ENCODE peak calls at places on chromosomes 11 and 22, in ten cellular contexts. I is lower lobe of right lung, L is left ventricle myocardium inferior, H is mesendoderm, A is mucosa of descending colon, X is psoas muscle, E is cardiac muscle cell, S is neuronal stem cell, D is tibial artery, J is adrenal gland. K is an unnamed sample. For H3K4me1 and H3K36me3, the result is how much of the 10 kb centered on the place peaks cover.

GRCh38 chr11:117219455-117219854 is 12.4 kb downstream of the PCSK7 start:
- DNase-seq in I (no peak), L (no peak), H (no peak), A (peak), X (no peak), E (no peak), S (no peak), D (no peak), J (no peak), K (no peak)

GRCh38 chr11:2213384-2213842 is 41.8 kb upstream of the TH start:
- DNase-seq in I (peak), L (peak), H (peak), A (no peak), X (peak), E (no peak), S (no peak), D (no peak), J (peak), K (peak)

GRCh38 chr11:75344186-75344585 is 7.3 kb downstream of the ARRB1 start:
- DNase-seq in I (no peak), L (no peak), H (no peak), A (no peak), X (no peak), E (no peak), S (no peak), D (no peak), J (no peak), K (no peak)

GRCh38 chr11:17550455-17551346 is 3.6 kb downstream of the OTOG start:
- DNase-seq in I (no peak), L (no peak), H (no peak), A (no peak), X (no peak), E (no peak), S (no peak), D (no peak), J (no peak), K (no peak)

GRCh38 chr22:48097723-48098122 is 1335.3 kb downstream of the TBC1D22A start:
- DNase-seq in I (no peak), L (no peak), H (no peak), A (no peak), X (no peak), E (no peak), S (no peak), D (no peak), J (no peak), K (no peak)

GRCh38 chr11:102184269-102184987 is 74.2 kb downstream of the YAP1 start:
- DNase-seq in I (no peak), L (no peak), H (no peak), A (no peak), X (no peak), E (no peak), S (no peak), D (no peak), J (no peak), K (no peak)

GRCh38 chr11:75429902-75430691 is 2.9 kb downstream of the KLHL35 start:
- DNase-seq in I (peak), L (peak), H (peak), A (peak), X (peak), E (peak), S (no peak), D (peak), J (peak), K (peak)

GRCh38 chr11:118924591-118925585 is 838 bp downstream of the BCL9L start:
- DNase-seq in I (peak), L (peak), H (peak), A (peak), X (peak), E (peak), S (no peak), D (peak), J (peak), K (peak)

GRCh38 chr11:102254047-102254446 is 63.2 kb upstream of the BIRC3 start:
- DNase-seq in I (no peak), L (no peak), H (peak), A (no peak), X (no peak), E (no peak), S (no peak), D (no peak), J (no peak), K (no peak)

GRCh38 chr11:107397357-107397756 is 60.3 kb downstream of the CWF19L2 start:
- DNase-seq in I (no peak), L (no peak), H (peak), A (no peak), X (no peak), E (peak), S (no peak), D (no peak), J (no peak), K (no peak)

GRCh38 chr11:63996512-63996911 is 10.3 kb downstream of the OTUB1 start:
- DNase-seq in I (no peak), L (no peak), H (no peak), A (no peak), X (no peak), E (no peak), S (no peak), D (no peak), J (no peak), K (no peak)

GRCh38 chr11:125128450-125128849 is 17.0 kb upstream of the TMEM218 start:
- DNase-seq in I (no peak), L (no peak), H (no peak), A (no peak), X (no peak), E (no peak), S (no peak), D (no peak), J (no peak), K (no peak)

GRCh38 chr11:125117429-125117828 is 6.0 kb upstream of the TMEM218 start:
- DNase-seq in I (no peak), L (no peak), H (no peak), A (no peak), X (no peak), E (no peak), S (no peak), D (no peak), J (no peak), K (no peak)

GRCh38 chr11:125123947-125124633 is 12.7 kb upstream of the TMEM218 start:
- DNase-seq in I (peak), L (peak), H (peak), A (peak), X (peak), E (peak), S (no peak), D (peak), J (peak), K (peak)

GRCh38 chr11:125123194-125123946 is 11.9 kb upstream of the TMEM218 start:
- DNase-seq in I (no peak), L (no peak), H (no peak), A (no peak), X (no peak), E (no peak), S (no peak), D (no peak), J (no peak), K (no peak)
- H3K4me3 ChIP-seq in I (peak), L (no peak), H (no peak), A (no peak), X (peak), E (no peak), S (no peak), D (no peak), J (peak), K (no peak)

DNA sequence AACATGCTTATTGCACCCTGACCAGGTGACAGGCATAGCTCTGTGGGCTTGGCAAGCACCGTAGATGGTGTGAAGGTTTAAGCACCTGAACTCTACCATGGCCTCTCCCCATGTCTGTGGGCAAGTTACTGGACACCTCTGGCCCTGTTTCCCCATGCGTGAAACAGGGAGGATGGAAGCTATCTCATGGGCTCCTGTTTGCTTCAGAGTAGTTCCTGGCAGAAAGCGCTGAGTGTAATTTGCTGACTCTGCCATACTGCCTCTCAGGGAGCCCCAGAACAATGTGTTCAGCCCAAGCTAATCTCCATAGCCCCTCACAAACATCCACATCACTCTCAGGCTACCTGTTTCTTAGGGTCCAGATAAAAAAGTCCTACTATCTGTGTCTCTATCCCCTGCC is 2.4 kb downstream of the CBX6 start:
- DNase-seq in I (peak), L (no peak), H (no peak), A (no peak), X (no peak), E (no peak), S (no peak), D (no peak), J (peak), K (no peak)
- H3K4me1 ChIP-seq in I (under half), L (half or more), H (under half), A (under half), X (under half), E (under half), S (under half), D (under half), J (under half), K (under half)

GRCh38 chr11:11435673-11436072 is 82.6 kb upstream of the CSNK2A3 start:
- DNase-seq in I (no peak), L (no peak), H (no peak), A (no peak), X (no peak), E (no peak), S (peak), D (no peak), J (no peak), K (no peak)

GRCh38 chr11:11441091-11441490 is 88.0 kb upstream of the CSNK2A3 start:
- DNase-seq in I (no peak), L (no peak), H (no peak), A (no peak), X (no peak), E (no peak), S (no peak), D (no peak), J (no peak), K (no peak)

GRCh38 chr11:11432621-11433319 is 79.7 kb upstream of the CSNK2A3 start:
- DNase-seq in I (no peak), L (no peak), H (no peak), A (no peak), X (no peak), E (no peak), S (no peak), D (no peak), J (no peak), K (no peak)

GRCh38 chr11:11440149-11440548 is 87.1 kb upstream of the CSNK2A3 start:
- DNase-seq in I (no peak), L (no peak), H (peak), A (no peak), X (no peak), E (no peak), S (no peak), D (no peak), J (no peak), K (no peak)

DNA sequence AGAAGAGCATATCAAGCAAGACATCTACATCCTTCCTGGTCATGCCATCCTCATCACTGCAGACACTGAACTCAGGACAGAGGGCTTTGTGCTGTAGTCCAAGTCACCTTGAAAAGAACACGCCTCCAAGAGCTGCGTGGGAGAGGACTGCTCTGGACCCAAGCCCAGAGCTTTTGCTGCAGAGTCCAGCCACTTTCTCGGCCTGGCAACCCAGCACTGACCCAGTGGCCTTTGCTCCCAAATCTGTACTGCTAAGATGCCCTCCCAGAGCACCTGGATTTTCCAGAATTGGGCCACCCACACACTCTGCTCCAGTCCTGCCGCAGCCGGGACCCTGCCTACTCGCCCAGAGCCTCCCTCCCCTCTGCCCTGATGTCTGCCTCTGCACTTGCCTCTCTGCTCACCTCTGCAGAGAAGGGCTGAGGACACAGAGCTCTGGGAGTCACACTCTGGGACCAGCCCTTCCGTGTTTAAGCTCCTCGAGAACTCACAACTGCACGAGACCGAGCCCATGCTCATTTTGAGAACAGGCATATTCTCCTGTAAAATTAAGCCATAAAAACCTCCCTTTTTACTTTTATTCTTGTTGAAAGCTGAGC is 83.8 kb upstream of the CSNK2A3 start:
- DNase-seq in I (no peak), L (peak), H (no peak), A (no peak), X (no peak), E (no peak), S (no peak), D (no peak), J (no peak), K (peak)
- H3K36me3 ChIP-seq in I (under half), L (under half), H (under half), A (under half), X (under half), E (under half), S (under half), D (under half), J (under half), K (under half)

GRCh38 chr11:45751430-45751829 is 53.5 kb upstream of the SLC35C1 start:
- DNase-seq in I (no peak), L (no peak), H (peak), A (no peak), X (no peak), E (no peak), S (peak), D (no peak), J (no peak), K (no peak)
- H3K4me3 ChIP-seq in I (no peak), L (no peak), H (no peak), A (no peak), X (no peak), E (no peak), S (no peak), D (no peak), J (no peak), K (no peak)

DNA sequence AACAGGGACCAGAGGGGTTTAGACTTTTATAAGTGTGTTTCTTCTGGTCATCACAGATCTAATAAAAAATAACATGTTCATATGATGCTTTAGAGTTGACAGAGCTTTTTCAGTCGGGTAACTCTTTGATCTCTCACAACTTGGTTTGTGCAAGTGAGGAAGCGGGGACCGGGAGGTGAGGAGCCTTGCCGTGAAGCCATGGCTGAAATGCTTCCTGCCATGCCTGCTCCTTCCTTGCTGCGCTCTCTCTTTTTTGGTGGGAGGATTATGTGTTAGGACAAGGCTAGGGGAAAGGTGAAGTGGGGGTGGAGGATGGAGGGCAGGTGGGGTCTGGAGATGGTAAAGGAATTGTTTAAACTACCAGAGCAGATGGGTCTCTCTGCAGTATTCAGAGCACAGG is 23.8 kb downstream of the TEAD1 start:
- DNase-seq in I (no peak), L (no peak), H (peak), A (no peak), X (no peak), E (no peak), S (no peak), D (no peak), J (no peak), K (no peak)
- H3K4me1 ChIP-seq in I (half or more), L (half or more), H (under half), A (under half), X (half or more), E (half or more), S (under half), D (under half), J (under half), K (half or more)

GRCh38 chr11:121356357-121356756 is 63.8 kb downstream of the SC5D start:
- DNase-seq in I (no peak), L (no peak), H (no peak), A (no peak), X (no peak), E (no peak), S (no peak), D (no peak), J (no peak), K (no peak)

GRCh38 chr11:121354192-121354591 is 61.6 kb downstream of the SC5D start:
- DNase-seq in I (no peak), L (no peak), H (no peak), A (no peak), X (no peak), E (no peak), S (no peak), D (no peak), J (no peak), K (no peak)

GRCh38 chr11:121365304-121365703 is 72.7 kb downstream of the SC5D start:
- DNase-seq in I (no peak), L (no peak), H (no peak), A (no peak), X (no peak), E (no peak), S (no peak), D (no peak), J (no peak), K (no peak)

GRCh38 chr11:121358775-121359174 is 66.2 kb downstream of the SC5D start:
- DNase-seq in I (no peak), L (no peak), H (no peak), A (no peak), X (no peak), E (no peak), S (no peak), D (no peak), J (no peak), K (no peak)

GRCh38 chr11:121359587-121359986 is 67.0 kb downstream of the SC5D start:
- DNase-seq in I (no peak), L (no peak), H (no peak), A (no peak), X (no peak), E (no peak), S (no peak), D (no peak), J (no peak), K (no peak)
- H3K36me3 ChIP-seq in I (under half), L (under half), H (under half), A (under half), X (under half), E (under half), S (under half), D (under half), J (under half), K (under half)

GRCh38 chr11:129949067-129949466 is 53.6 kb downstream of the PRDM10 start:
- DNase-seq in I (no peak), L (no peak), H (no peak), A (no peak), X (no peak), E (no peak), S (no peak), D (no peak), J (no peak), K (no peak)

GRCh38 chr11:129950319-129951034 is 52.2 kb downstream of the PRDM10 start:
- DNase-seq in I (peak), L (peak), H (no peak), A (peak), X (peak), E (no peak), S (no peak), D (peak), J (peak), K (peak)

GRCh38 chr11:129949976-129950318 is 52.7 kb downstream of the PRDM10 start:
- DNase-seq in I (no peak), L (no peak), H (no peak), A (no peak), X (no peak), E (no peak), S (no peak), D (no peak), J (no peak), K (no peak)

GRCh38 chr11:129951883-129952262 is 50.8 kb downstream of the PRDM10 start:
- DNase-seq in I (no peak), L (no peak), H (no peak), A (no peak), X (no peak), E (no peak), S (no peak), D (no peak), J (no peak), K (no peak)

DNA sequence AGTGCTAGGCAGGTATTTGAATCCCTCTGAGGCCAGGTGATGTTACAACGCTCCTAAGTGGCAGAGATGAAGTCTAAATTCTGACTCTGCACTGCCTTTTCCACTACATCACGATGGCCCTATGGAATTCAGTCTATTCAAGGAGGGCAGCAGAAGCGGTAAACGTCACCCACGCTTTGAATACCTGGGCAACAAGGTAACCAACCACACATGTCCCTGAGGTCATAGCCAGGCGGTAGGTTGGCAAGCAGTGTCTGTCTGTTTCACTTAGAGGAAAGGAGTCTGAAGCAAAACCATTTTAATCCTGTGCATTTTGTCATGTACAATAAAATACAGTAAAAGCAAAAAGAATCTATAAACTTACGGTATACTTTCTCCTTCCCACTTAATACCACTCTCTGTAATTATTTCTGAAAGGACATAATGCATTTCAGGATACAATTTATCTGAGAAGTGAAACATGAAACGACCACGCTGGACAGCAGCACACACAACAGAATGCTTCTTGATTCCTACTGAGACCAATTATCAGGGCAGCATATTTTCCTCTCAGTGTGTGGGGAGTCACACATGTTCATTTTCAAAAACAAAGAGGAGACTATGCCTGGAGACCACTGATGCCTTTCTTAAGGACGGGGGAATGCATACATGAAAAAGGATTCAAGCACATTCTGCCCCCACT is 51.3 kb downstream of the PRDM10 start:
- DNase-seq in I (no peak), L (no peak), H (no peak), A (no peak), X (no peak), E (no peak), S (no peak), D (no peak), J (no peak), K (no peak)
- H3K4me3 ChIP-seq in I (no peak), L (no peak), H (no peak), A (no peak), X (no peak), E (no peak), S (no peak), D (no peak), J (no peak), K (no peak)

DNA sequence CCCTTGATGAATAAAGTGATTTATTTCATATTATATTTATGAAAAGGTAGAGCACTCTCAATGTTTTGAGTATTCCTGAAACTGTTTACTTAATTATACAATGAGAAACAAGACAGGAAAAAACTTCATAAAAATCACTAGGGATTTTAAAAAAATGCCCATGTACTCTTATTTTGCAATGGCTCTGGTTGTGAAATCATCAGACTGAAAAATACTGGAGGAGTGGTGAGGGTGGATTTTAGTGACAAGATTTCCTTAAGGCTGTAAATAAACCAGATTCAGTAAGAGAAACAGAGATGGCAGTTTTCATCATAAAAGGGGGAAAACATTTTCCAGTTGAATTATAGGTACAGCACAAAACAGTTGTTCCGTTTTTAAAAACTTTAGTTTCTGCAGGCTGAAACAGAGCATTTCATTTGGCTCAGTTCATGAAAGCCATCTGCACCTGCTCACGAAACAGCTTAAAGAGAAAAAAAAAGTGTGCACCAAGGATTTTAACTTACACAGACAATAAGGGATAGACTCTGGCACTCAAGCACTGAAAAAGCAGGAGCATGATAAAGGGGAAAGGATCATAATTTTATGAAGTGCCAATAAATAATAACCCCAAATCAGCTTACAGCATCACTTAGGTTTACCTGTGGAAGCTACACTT is 100.7 kb downstream of the MAML2 start:
- DNase-seq in I (no peak), L (no peak), H (no peak), A (no peak), X (no peak), E (no peak), S (no peak), D (no peak), J (no peak), K (no peak)
- H3K4me1 ChIP-seq in I (half or more), L (under half), H (under half), A (under half), X (under half), E (under half), S (under half), D (under half), J (under half), K (under half)